ENCODE peak calls at places on chromosomes 12 and 14, in eight cellular contexts. T is transverse colon, I is body of pancreas, A is sigmoid colon, U is cardiac fibroblast, P is astrocyte of the spinal cord, Y is AG04450, H is heart right ventricle. J is an unnamed sample.

GRCh38 chr14:59133709-59134108 is 54.8 kb upstream of the DAAM1 start:
- DNase-seq in T (no peak), I (no peak), H (no peak), U (no peak), P (no peak), A (no peak), Y (no peak), J (no peak)

GRCh38 chr12:93135286-93136239 is 206.5 kb upstream of the EEA1 start:
- DNase-seq in Y (no peak), T (no peak), P (peak), I (no peak), H (no peak), A (no peak), U (no peak), J (peak)

GRCh38 chr14:95523051-95523817 is 6.8 kb upstream of the SYNE3 start:
- DNase-seq in A (no peak), H (no peak), U (peak), T (no peak), I (no peak), P (no peak), Y (no peak), J (no peak)

GRCh38 chr12:52191841-52192791 is at the start of gene KRT80:
- DNase-seq in A (peak), U (peak), T (peak), H (peak), P (peak), Y (peak), I (peak), J (peak)

GRCh38 chr12:65524666-65525065 is 246.2 kb downstream of the MSRB3 start:
- DNase-seq in H (no peak), T (no peak), U (peak), A (no peak), Y (no peak), I (no peak), P (peak), J (peak)

GRCh38 chr14:87896393-87897380 is 96.3 kb downstream of the GALC start:
- DNase-seq in Y (peak), A (no peak), U (peak), T (no peak), H (no peak), P (peak), I (no peak), J (peak)

GRCh38 chr14:100904307-100905019 is 941 bp upstream of the RTL1 start:
- DNase-seq in Y (no peak), A (peak), T (no peak), H (no peak), P (no peak), U (no peak), I (no peak), J (no peak)

GRCh38 chr12:128531153-128531552 is 264.2 kb downstream of the TMEM132C start:
- DNase-seq in H (no peak), T (no peak), Y (no peak), U (no peak), P (no peak), I (no peak), A (no peak), J (no peak)

GRCh38 chr12:98745578-98746391 is 100.7 kb downstream of the APAF1 start:
- DNase-seq in Y (no peak), U (peak), H (no peak), T (no peak), P (no peak), A (no peak), I (no peak), J (peak)

GRCh38 chr14:100782516-100783320 is 43.2 kb upstream of the MEG3 start:
- DNase-seq in H (no peak), P (no peak), A (peak), I (no peak), U (no peak), T (no peak), Y (no peak), J (no peak)

GRCh38 chr12:94202245-94203180 is 54.1 kb downstream of the PLXNC1 start:
- DNase-seq in A (no peak), Y (no peak), T (no peak), I (no peak), H (no peak), U (no peak), P (no peak), J (no peak)

GRCh38 chr14:57999471-57999870 is 133.6 kb upstream of the SLC35F4 start:
- DNase-seq in P (no peak), A (no peak), H (no peak), U (no peak), Y (no peak), I (no peak), T (no peak), J (no peak)

GRCh38 chr12:88371416-88372183 is 208.7 kb downstream of the KITLG start:
- DNase-seq in A (no peak), H (no peak), I (no peak), T (peak), P (peak), Y (no peak), U (peak), J (peak)

GRCh38 chr12:8823565-8824300 is 1.3 kb downstream of the A2ML1 start:
- DNase-seq in P (peak), T (no peak), A (no peak), H (no peak), U (peak), I (peak), Y (no peak), J (no peak)

GRCh38 chr12:94244165-94245133 is 96.1 kb downstream of the PLXNC1 start:
- DNase-seq in P (no peak), U (no peak), Y (no peak), I (no peak), H (no peak), A (no peak), T (peak), J (no peak)

GRCh38 chr12:48331389-48331788 is 19.3 kb downstream of the ZNF641 start:
- DNase-seq in H (no peak), T (no peak), A (no peak), Y (no peak), U (no peak), P (no peak), I (no peak), J (no peak)

GRCh38 chr12:104057771-104058197 is 6.5 kb upstream of the HCFC2 start:
- DNase-seq in I (no peak), U (peak), H (no peak), Y (no peak), A (no peak), P (peak), T (no peak), J (no peak)

GRCh38 chr14:61940669-61941420 is 178.6 kb downstream of the SNAPC1 start:
- DNase-seq in T (no peak), Y (no peak), P (no peak), A (no peak), I (no peak), H (no peak), U (no peak), J (no peak)

GRCh38 chr14:31990183-31990862 is 86.8 kb upstream of the ARHGAP5 start:
- DNase-seq in P (no peak), H (no peak), A (no peak), T (no peak), I (no peak), Y (no peak), U (no peak), J (no peak)

GRCh38 chr12:6950401-6950801 is 755 bp upstream of the PTPN6 start:
- DNase-seq in U (no peak), A (peak), T (no peak), I (no peak), P (no peak), Y (no peak), H (no peak), J (no peak)

GRCh38 chr12:121748218-121748570 is 35.6 kb downstream of the TMEM120B start:
- DNase-seq in Y (no peak), I (no peak), A (no peak), P (no peak), H (no peak), T (no peak), U (no peak), J (no peak)

GRCh38 chr12:107385518-107385917 is 292.2 kb upstream of the CRY1 start:
- DNase-seq in T (no peak), H (no peak), A (no peak), P (peak), I (no peak), Y (no peak), U (peak), J (no peak)

GRCh38 chr12:122864894-122865253 is 29.6 kb downstream of the HIP1R start:
- DNase-seq in A (no peak), I (no peak), T (no peak), Y (no peak), P (no peak), H (no peak), U (no peak), J (no peak)

GRCh38 chr14:75307700-75308379 is 29.2 kb downstream of the FOS start:
- DNase-seq in I (peak), P (peak), Y (no peak), U (peak), T (peak), A (peak), H (peak), J (peak)

GRCh38 chr14:105253329-105253682 is 5.0 kb downstream of the BTBD6 start:
- DNase-seq in H (no peak), Y (no peak), T (no peak), P (no peak), U (no peak), I (no peak), A (no peak), J (no peak)

GRCh38 chr12:6092784-6093722 is 31.4 kb downstream of the VWF start:
- DNase-seq in U (peak), H (peak), T (peak), I (no peak), P (peak), A (peak), Y (peak), J (peak)

GRCh38 chr14:88563845-88564244 is 1.0 kb downstream of the ZC3H14 start:
- DNase-seq in U (no peak), Y (no peak), P (no peak), A (no peak), H (no peak), I (no peak), T (no peak), J (no peak)

GRCh38 chr12:105092336-105092735 is 8.1 kb upstream of the ALDH1L2 start:
- DNase-seq in T (peak), Y (no peak), P (no peak), U (no peak), A (no peak), I (peak), H (no peak), J (no peak)

GRCh38 chr12:119624971-119625370 is 31.4 kb downstream of the TMEM233 start:
- DNase-seq in Y (no peak), I (no peak), A (no peak), U (peak), T (no peak), H (no peak), P (peak), J (no peak)

GRCh38 chr12:120119395-120119973 is 2.9 kb upstream of the RAB35 start:
- DNase-seq in I (no peak), U (no peak), P (peak), H (no peak), Y (peak), T (no peak), A (no peak), J (peak)

GRCh38 chr12:113220593-113221180 is 577 bp upstream of the TPCN1 start:
- DNase-seq in H (no peak), A (no peak), P (peak), Y (no peak), T (no peak), I (no peak), U (no peak), J (no peak)

GRCh38 chr12:111010916-111011657 is 90.7 kb upstream of the MYL2 start:
- DNase-seq in P (no peak), Y (no peak), H (no peak), A (no peak), U (no peak), I (no peak), T (no peak), J (no peak)

GRCh38 chr14:54085841-54086240 is 129.2 kb upstream of the BMP4 start:
- DNase-seq in U (no peak), T (no peak), I (no peak), H (no peak), Y (no peak), A (no peak), P (no peak), J (no peak)

GRCh38 chr12:104399750-104400612 is 56.8 kb upstream of the CHST11 start:
- DNase-seq in I (no peak), Y (no peak), A (no peak), U (no peak), P (no peak), T (no peak), H (no peak), J (no peak)

DNA sequence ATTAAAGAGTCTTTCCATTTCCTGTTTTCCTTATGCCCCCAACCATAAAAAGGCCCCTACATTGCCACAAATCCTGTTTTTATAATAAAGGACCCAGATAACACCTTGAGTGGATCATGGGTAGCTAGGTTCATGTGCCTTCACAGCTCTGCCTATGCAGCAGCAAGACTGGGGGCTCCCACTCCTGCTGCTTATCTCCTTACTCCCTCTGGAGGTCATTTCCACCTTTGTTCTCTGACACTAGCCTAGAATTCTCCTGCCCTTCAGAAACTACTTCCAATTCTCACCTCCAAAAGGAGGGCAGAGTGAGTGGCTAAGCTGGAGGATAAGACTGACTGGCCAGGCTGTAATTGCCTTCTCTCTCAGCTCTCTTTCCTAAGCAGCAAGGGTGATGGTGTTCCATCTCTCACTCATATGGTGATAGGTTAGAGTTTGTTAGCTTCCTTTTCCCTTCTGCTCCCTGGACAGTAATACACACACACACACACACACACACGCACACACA is 20.0 kb upstream of the STAC3 start:
- DNase-seq in Y (no peak), I (no peak), A (no peak), P (no peak), U (peak), H (no peak), T (no peak), J (no peak)
- TF ChIP-seq CTCF in Y (no peak), I (no peak), A (no peak), P (peak), U (no peak), H (no peak), T (no peak), J (no peak)

DNA sequence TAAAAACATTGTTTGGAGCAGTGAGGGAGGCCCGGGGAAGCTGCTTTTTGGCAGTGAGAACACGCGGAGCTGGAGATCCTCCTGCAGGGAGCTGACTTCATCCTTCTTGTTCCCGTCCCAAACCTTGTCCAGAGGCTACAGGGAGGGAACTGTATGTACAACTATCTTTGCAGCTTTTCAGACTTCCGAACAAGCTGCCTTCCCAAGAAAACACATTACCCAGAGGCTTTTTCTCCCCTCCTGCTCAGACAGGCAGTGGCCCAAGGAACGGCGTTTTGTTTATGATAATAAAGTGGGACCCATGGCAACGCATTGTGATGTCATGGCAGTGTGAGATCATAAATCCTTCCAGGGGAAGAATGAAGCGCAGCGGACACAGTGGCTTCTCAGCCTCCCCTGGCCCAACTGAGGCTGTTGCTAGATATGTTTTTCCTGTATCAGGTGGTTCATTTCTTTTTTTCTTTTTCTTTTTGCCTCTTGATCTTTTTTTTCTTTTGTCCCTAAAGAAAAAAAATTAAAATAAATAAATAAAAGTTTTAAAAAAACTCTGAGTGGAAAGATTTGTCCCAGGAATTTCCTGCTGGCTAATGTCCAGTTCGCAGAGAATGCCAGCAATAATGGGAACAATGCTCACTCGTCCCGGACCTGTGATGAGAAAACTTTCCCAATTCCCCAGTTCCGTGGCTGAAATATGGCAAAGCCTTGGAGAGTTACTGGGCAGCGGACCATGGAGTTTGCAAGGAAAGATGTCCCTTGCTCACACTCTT is 103.5 kb upstream of the MAP1LC3B2 start:
- DNase-seq in U (peak), Y (peak), P (peak), I (peak), A (peak), H (peak), T (peak), J (peak)
- H3K4me3 ChIP-seq in U (peak), Y (peak), P (no peak), I (no peak), A (no peak), H (no peak), T (no peak), J (peak)

GRCh38 chr12:132075026-132075713 is 68.9 kb downstream of the DDX51 start:
- DNase-seq in H (no peak), Y (no peak), T (no peak), I (no peak), A (no peak), U (no peak), P (no peak), J (peak)
- TF ChIP-seq CTCF in H (no peak), Y (peak), T (no peak), I (no peak), A (no peak), U (peak), P (peak), J (peak)

DNA sequence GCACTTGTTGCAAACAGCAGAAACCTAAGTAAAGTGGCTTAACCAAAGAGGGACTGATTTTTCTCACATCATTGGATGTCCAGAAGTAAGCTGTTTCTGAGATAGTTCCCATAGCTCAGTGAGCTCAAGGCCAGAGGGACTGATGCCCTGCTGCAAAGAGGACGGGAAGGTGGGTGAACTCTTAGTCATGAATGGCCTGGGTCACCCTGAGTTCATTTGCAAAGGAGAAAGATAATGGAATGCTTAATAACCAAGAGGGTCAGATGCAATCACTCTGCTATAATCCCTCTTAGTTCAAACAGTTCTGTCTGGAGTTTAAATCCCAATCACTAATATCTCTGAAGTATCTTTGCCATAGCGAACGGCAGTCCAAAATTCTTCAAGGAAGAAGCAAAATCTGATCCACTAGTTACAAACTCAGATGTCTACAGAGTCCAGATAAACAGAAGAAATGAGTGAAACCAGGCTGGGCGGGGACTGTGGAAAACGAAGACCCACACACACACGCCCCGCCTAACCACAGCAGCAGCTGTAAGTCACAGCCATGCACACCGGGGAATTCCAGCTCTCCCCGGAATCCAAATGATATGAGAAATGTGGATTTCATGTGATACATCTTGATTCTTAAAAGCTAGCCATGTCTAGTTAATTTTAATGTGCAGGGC is 289.5 kb downstream of the TMEM132D start:
- DNase-seq in Y (no peak), I (no peak), P (peak), H (no peak), U (no peak), A (no peak), T (no peak), J (no peak)
- H3K4me3 ChIP-seq in Y (no peak), I (no peak), P (no peak), H (no peak), U (no peak), A (no peak), T (no peak), J (no peak)

DNA sequence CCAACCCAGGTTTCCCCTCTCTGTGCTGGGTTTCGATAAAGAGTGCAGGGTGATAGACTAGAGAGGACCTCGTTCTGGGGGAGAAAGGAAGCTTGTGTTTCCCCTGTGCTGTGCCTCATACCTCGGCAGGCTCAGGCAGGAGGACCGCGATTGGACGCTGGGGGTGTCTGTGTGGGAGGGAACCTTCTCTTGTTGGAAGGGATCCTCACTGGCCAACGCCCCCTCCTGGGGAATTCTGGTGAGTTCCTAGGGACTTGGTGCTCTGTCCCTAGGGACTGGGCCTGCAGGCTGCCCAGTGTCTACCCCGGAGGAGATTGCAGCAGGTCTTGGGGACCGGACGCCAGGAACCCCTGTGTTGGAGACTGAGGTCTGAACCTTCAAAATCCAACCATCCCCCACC is 157.4 kb upstream of the PRMT8 start:
- DNase-seq in U (no peak), I (peak), H (no peak), P (no peak), T (no peak), Y (no peak), A (peak), J (no peak)
- TF ChIP-seq CTCF in U (no peak), I (no peak), H (no peak), P (no peak), T (no peak), Y (no peak), A (no peak), J (no peak)

GRCh38 chr12:26937863-26938659 is at the start of the genes FGFR1OP2 and INTS13:
- DNase-seq in U (peak), I (peak), H (peak), P (peak), A (peak), Y (peak), T (peak), J (peak)

GRCh38 chr12:26938660-26939185 is 453 bp downstream of the FGFR1OP2 start:
- DNase-seq in H (no peak), P (no peak), U (no peak), I (no peak), T (no peak), Y (no peak), A (no peak), J (peak)

GRCh38 chr12:26937443-26937862 is 328 bp downstream of the INTS13 start:
- DNase-seq in U (no peak), T (no peak), Y (no peak), A (no peak), I (no peak), P (no peak), H (no peak), J (no peak)

GRCh38 chr12:26936559-26937442 is 980 bp downstream of the INTS13 start:
- DNase-seq in T (no peak), P (peak), I (no peak), H (no peak), Y (no peak), U (no peak), A (no peak), J (peak)

GRCh38 chr12:26935636-26936378 is 2.0 kb downstream of the INTS13 start:
- DNase-seq in Y (no peak), I (no peak), P (no peak), A (no peak), H (no peak), T (no peak), U (no peak), J (no peak)
- H3K4me3 ChIP-seq in Y (peak), I (no peak), P (no peak), A (no peak), H (no peak), T (no peak), U (no peak), J (peak)

DNA sequence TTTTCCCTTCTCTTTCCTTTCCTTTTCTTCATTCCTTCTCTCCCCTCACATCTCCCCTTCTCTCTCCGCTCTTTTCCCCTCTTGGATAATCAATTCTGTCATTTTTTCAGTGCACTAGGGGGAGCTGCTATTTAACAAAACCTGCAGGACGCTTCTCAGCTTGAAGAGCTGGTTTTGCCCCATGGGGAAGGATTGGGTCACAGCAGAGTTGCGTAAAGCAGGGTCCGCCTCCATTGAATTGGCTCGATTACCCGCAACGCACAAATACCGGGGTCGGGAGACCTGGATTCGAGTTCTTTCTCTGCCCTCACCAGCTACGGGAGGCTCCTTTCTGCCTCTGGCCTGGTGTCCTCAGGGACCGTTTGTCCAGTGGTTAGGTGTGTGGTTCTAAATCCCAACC is 42.1 kb upstream of the CHGA start:
- DNase-seq in H (no peak), A (no peak), U (peak), Y (no peak), T (no peak), P (peak), I (peak), J (peak)
- TF ChIP-seq CTCF in H (peak), A (no peak), U (peak), Y (peak), T (no peak), P (peak), I (peak), J (peak)